ENCODE peak calls at places on chromosomes 5 and 9, in seven cellular contexts. One of them, this sample, is unnamed.

GRCh38 chr5:154571325-154572035 is 93.5 kb upstream of the HAND1 start:
- DNase-seq in SK-N-MC: no peak
- DNase-seq in H1: no peak
- DNase-seq in GM12891: no peak
- DNase-seq in prostate gland: no peak
- DNase-seq in transverse colon: no peak
- DNase-seq in GM12892: no peak
- DNase-seq in this sample: no peak

GRCh38 chr5:102663771-102664530 is 91.2 kb upstream of the PAM start:
- DNase-seq in SK-N-MC: no peak
- DNase-seq in H1: no peak
- DNase-seq in GM12891: no peak
- DNase-seq in prostate gland: no peak
- DNase-seq in transverse colon: no peak
- DNase-seq in GM12892: no peak
- DNase-seq in this sample: no peak

GRCh38 chr9:108272350-108272899 is 583.4 kb downstream of the ACTL7B start:
- DNase-seq in SK-N-MC: no peak
- DNase-seq in H1: peak
- DNase-seq in GM12891: no peak
- DNase-seq in prostate gland: peak
- DNase-seq in transverse colon: peak
- DNase-seq in GM12892: no peak
- DNase-seq in this sample: peak

GRCh38 chr5:134083517-134083916 is 31.0 kb upstream of the TCF7 start:
- DNase-seq in SK-N-MC: no peak
- DNase-seq in H1: no peak
- DNase-seq in GM12891: no peak
- DNase-seq in prostate gland: no peak
- DNase-seq in transverse colon: no peak
- DNase-seq in GM12892: no peak
- DNase-seq in this sample: no peak

GRCh38 chr9:135249191-135249590 is 161.7 kb downstream of the OLFM1 start:
- DNase-seq in SK-N-MC: no peak
- DNase-seq in H1: no peak
- DNase-seq in GM12891: no peak
- DNase-seq in prostate gland: no peak
- DNase-seq in transverse colon: no peak
- DNase-seq in GM12892: no peak
- DNase-seq in this sample: no peak

GRCh38 chr9:7121055-7121454 is 363.3 kb downstream of the KDM4C start:
- DNase-seq in SK-N-MC: no peak
- DNase-seq in H1: no peak
- DNase-seq in GM12891: no peak
- DNase-seq in prostate gland: no peak
- DNase-seq in transverse colon: no peak
- DNase-seq in GM12892: no peak
- DNase-seq in this sample: no peak

GRCh38 chr5:146338774-146339714 is at the start of gene POU4F3:
- DNase-seq in SK-N-MC: no peak
- DNase-seq in H1: peak
- DNase-seq in GM12891: no peak
- DNase-seq in prostate gland: no peak
- DNase-seq in transverse colon: no peak
- DNase-seq in GM12892: no peak
- DNase-seq in this sample: no peak

GRCh38 chr5:68339921-68340321 is 124.4 kb downstream of the PIK3R1 start:
- DNase-seq in SK-N-MC: no peak
- DNase-seq in H1: no peak
- DNase-seq in GM12891: no peak
- DNase-seq in prostate gland: no peak
- DNase-seq in transverse colon: no peak
- DNase-seq in GM12892: no peak
- DNase-seq in this sample: no peak

GRCh38 chr9:13548556-13548955 is 269.1 kb upstream of the MPDZ start:
- DNase-seq in SK-N-MC: no peak
- DNase-seq in H1: no peak
- DNase-seq in GM12891: no peak
- DNase-seq in prostate gland: no peak
- DNase-seq in transverse colon: no peak
- DNase-seq in GM12892: no peak
- DNase-seq in this sample: no peak

GRCh38 chr9:6930827-6931226 is 173.1 kb downstream of the KDM4C start:
- DNase-seq in SK-N-MC: no peak
- DNase-seq in H1: no peak
- DNase-seq in GM12891: no peak
- DNase-seq in prostate gland: no peak
- DNase-seq in transverse colon: no peak
- DNase-seq in GM12892: no peak
- DNase-seq in this sample: no peak

GRCh38 chr9:110178281-110178680 is 29.7 kb downstream of the C9orf152 start:
- DNase-seq in SK-N-MC: no peak
- DNase-seq in H1: no peak
- DNase-seq in GM12891: no peak
- DNase-seq in prostate gland: no peak
- DNase-seq in transverse colon: no peak
- DNase-seq in GM12892: no peak
- DNase-seq in this sample: no peak

GRCh38 chr9:899440-900184 is 58.1 kb downstream of the DMRT1 start:
- DNase-seq in SK-N-MC: no peak
- DNase-seq in H1: no peak
- DNase-seq in GM12891: peak
- DNase-seq in prostate gland: peak
- DNase-seq in transverse colon: peak
- DNase-seq in GM12892: no peak
- DNase-seq in this sample: no peak

GRCh38 chr5:130402906-130403305 is 498.6 kb downstream of the CHSY3 start:
- DNase-seq in SK-N-MC: no peak
- DNase-seq in H1: no peak
- DNase-seq in GM12891: no peak
- DNase-seq in prostate gland: no peak
- DNase-seq in transverse colon: no peak
- DNase-seq in GM12892: no peak
- DNase-seq in this sample: no peak

GRCh38 chr5:27475063-27475462 is 436.7 kb upstream of the CDH9 start:
- DNase-seq in SK-N-MC: no peak
- DNase-seq in H1: no peak
- DNase-seq in GM12891: no peak
- DNase-seq in prostate gland: no peak
- DNase-seq in transverse colon: no peak
- DNase-seq in GM12892: no peak
- DNase-seq in this sample: no peak

GRCh38 chr5:27477550-27477949 is 439.2 kb upstream of the CDH9 start:
- DNase-seq in SK-N-MC: no peak
- DNase-seq in H1: no peak
- DNase-seq in GM12891: no peak
- DNase-seq in prostate gland: no peak
- DNase-seq in transverse colon: no peak
- DNase-seq in GM12892: no peak
- DNase-seq in this sample: no peak

GRCh38 chr5:27482663-27483062 is 444.3 kb upstream of the CDH9 start:
- DNase-seq in SK-N-MC: no peak
- DNase-seq in H1: no peak
- DNase-seq in GM12891: no peak
- DNase-seq in prostate gland: no peak
- DNase-seq in transverse colon: no peak
- DNase-seq in GM12892: no peak
- DNase-seq in this sample: no peak

GRCh38 chr5:27476356-27476988 is 438.1 kb upstream of the CDH9 start:
- DNase-seq in SK-N-MC: no peak
- DNase-seq in H1: no peak
- DNase-seq in GM12891: no peak
- DNase-seq in prostate gland: no peak
- DNase-seq in transverse colon: no peak
- DNase-seq in GM12892: no peak
- DNase-seq in this sample: no peak

DNA sequence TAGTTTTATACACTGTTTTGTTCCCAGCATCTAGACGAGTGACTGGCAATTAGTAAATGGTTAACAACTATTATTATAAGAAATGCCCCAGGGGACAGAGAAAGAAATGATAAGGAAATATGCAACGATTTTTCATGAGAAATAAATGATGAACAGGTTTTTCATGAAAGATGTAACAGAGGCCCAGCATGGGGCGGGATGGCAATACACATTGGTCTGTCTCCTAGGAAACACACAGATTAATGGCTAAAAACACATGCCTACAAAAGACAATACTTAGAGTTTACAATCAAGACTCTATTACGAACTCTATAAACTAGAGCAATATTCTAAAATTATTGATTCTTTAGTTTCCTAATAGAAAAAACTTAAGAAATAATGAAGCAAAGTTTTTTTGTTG is 441.5 kb upstream of the CDH9 start:
- DNase-seq in SK-N-MC: no peak
- DNase-seq in H1: no peak
- DNase-seq in GM12891: no peak
- DNase-seq in prostate gland: no peak
- DNase-seq in transverse colon: no peak
- DNase-seq in GM12892: no peak
- DNase-seq in this sample: no peak
- TF ChIP-seq POLR2AphosphoS5 in SK-N-MC: no peak
- TF ChIP-seq POLR2AphosphoS5 in H1: peak
- TF ChIP-seq POLR2AphosphoS5 in GM12891: no peak
- TF ChIP-seq POLR2AphosphoS5 in prostate gland: no peak
- TF ChIP-seq POLR2AphosphoS5 in transverse colon: no peak
- TF ChIP-seq POLR2AphosphoS5 in GM12892: no peak
- TF ChIP-seq POLR2AphosphoS5 in this sample: peak

DNA sequence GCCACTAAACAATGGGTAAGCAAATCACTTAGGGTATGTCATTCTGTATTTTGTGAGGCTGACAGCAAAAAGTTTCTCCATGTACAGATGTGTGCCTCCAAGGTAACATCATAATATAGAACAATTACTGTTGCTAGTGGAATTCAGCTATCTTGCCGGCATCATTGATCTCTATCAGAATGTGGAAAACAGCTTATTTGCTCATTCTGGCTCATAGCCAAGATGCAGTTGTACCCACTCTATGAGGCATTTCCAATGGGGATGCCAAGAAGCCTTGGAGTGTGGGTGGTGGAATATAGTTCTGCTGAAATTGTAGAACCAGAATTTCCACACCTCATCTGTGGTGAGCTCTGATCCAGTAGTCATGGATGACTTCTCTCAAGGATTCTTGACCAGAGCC is 12.6 kb downstream of the SMARCA2 start:
- DNase-seq in SK-N-MC: no peak
- DNase-seq in H1: no peak
- DNase-seq in GM12891: no peak
- DNase-seq in prostate gland: no peak
- DNase-seq in transverse colon: no peak
- DNase-seq in GM12892: no peak
- DNase-seq in this sample: no peak
- TF ChIP-seq POLR2AphosphoS5 in SK-N-MC: no peak
- TF ChIP-seq POLR2AphosphoS5 in H1: no peak
- TF ChIP-seq POLR2AphosphoS5 in GM12891: no peak
- TF ChIP-seq POLR2AphosphoS5 in prostate gland: no peak
- TF ChIP-seq POLR2AphosphoS5 in transverse colon: no peak
- TF ChIP-seq POLR2AphosphoS5 in GM12892: no peak
- TF ChIP-seq POLR2AphosphoS5 in this sample: no peak

GRCh38 chr5:20972419-20972925 is 984.5 kb upstream of the CDH18 start:
- DNase-seq in SK-N-MC: no peak
- DNase-seq in H1: peak
- DNase-seq in GM12891: no peak
- DNase-seq in prostate gland: no peak
- DNase-seq in transverse colon: no peak
- DNase-seq in GM12892: no peak
- DNase-seq in this sample: peak
- TF ChIP-seq POLR2AphosphoS5 in SK-N-MC: no peak
- TF ChIP-seq POLR2AphosphoS5 in H1: no peak
- TF ChIP-seq POLR2AphosphoS5 in GM12891: no peak
- TF ChIP-seq POLR2AphosphoS5 in prostate gland: no peak
- TF ChIP-seq POLR2AphosphoS5 in transverse colon: peak
- TF ChIP-seq POLR2AphosphoS5 in GM12892: no peak
- TF ChIP-seq POLR2AphosphoS5 in this sample: no peak

DNA sequence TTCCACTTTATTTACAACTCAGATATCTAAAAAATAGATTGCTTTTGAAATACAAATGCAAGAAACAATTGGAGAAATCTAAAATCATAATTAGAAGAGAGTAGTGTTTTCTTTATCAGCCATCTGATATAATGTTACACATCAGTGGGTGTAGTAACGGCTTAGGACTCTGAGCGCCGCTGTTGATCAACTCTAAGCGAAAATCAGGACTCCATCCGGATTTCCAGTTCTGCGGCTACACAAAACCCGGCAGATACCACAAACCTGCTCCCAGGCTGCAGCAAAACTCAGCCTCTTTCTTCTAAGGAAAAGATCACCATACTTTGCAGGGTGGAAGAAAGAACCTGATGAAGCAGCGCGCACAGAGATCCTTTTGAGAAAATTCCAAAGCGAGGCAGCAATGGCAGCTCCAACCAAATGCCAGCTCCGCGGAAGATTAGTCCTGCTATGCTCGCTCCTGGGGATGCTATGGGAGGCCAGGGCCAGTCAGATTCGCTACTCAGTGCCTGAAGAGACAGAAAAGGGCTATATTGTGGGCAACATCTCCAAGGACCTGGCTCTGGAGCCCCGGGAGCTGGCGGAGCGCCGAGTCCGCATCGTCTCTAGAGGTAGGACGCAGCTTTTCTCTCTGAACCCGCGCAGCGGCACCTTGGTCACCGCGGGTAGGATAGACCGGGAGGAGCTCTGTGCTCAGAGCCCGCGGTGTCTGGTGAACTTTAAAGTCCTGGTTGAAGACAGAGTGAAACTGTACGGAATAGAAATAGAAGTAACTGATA is at the start of gene PCDHGA9:
- DNase-seq in SK-N-MC: no peak
- DNase-seq in H1: no peak
- DNase-seq in GM12891: no peak
- DNase-seq in prostate gland: no peak
- DNase-seq in transverse colon: no peak
- DNase-seq in GM12892: no peak
- DNase-seq in this sample: no peak
- TF ChIP-seq POLR2AphosphoS5 in SK-N-MC: no peak
- TF ChIP-seq POLR2AphosphoS5 in H1: no peak
- TF ChIP-seq POLR2AphosphoS5 in GM12891: no peak
- TF ChIP-seq POLR2AphosphoS5 in prostate gland: no peak
- TF ChIP-seq POLR2AphosphoS5 in transverse colon: no peak
- TF ChIP-seq POLR2AphosphoS5 in GM12892: no peak
- TF ChIP-seq POLR2AphosphoS5 in this sample: no peak

GRCh38 chr5:142309747-142310318 is 15.0 kb downstream of the SPRY4 start:
- DNase-seq in SK-N-MC: no peak
- DNase-seq in H1: no peak
- DNase-seq in GM12891: no peak
- DNase-seq in prostate gland: no peak
- DNase-seq in transverse colon: no peak
- DNase-seq in GM12892: no peak
- DNase-seq in this sample: no peak
- TF ChIP-seq POLR2AphosphoS5 in SK-N-MC: no peak
- TF ChIP-seq POLR2AphosphoS5 in H1: peak
- TF ChIP-seq POLR2AphosphoS5 in GM12891: no peak
- TF ChIP-seq POLR2AphosphoS5 in prostate gland: no peak
- TF ChIP-seq POLR2AphosphoS5 in transverse colon: no peak
- TF ChIP-seq POLR2AphosphoS5 in GM12892: no peak
- TF ChIP-seq POLR2AphosphoS5 in this sample: no peak

GRCh38 chr5:138668451-138668850 is 84.8 kb upstream of the CTNNA1 start:
- DNase-seq in SK-N-MC: no peak
- DNase-seq in H1: peak
- DNase-seq in GM12891: no peak
- DNase-seq in prostate gland: no peak
- DNase-seq in transverse colon: no peak
- DNase-seq in GM12892: no peak
- DNase-seq in this sample: peak
- TF ChIP-seq POLR2AphosphoS5 in SK-N-MC: no peak
- TF ChIP-seq POLR2AphosphoS5 in H1: no peak
- TF ChIP-seq POLR2AphosphoS5 in GM12891: no peak
- TF ChIP-seq POLR2AphosphoS5 in prostate gland: no peak
- TF ChIP-seq POLR2AphosphoS5 in transverse colon: no peak
- TF ChIP-seq POLR2AphosphoS5 in GM12892: no peak
- TF ChIP-seq POLR2AphosphoS5 in this sample: no peak